ENCODE peak calls at places on chromosomes 12 and 14, in nine cellular contexts. D is foreskin fibroblast; K is NCI-H524; X is CD8-positive, alpha-beta T cell; F is A549; I is anterior cingulate cortex; Z is left ventricle myocardium inferior; A is AG09319; N is NT2/D1. Y is an unnamed sample.

GRCh38 chr14:92625213-92625612 is 111.6 kb downstream of the RIN3 start:
- DNase-seq in K (no peak), A (peak), F (peak), D (peak), X (no peak), Z (no peak), I (no peak), N (no peak), Y (no peak)

GRCh38 chr12:109777544-109777943 is 55.7 kb downstream of the TRPV4 start:
- DNase-seq in Z (no peak), X (peak), F (peak), D (peak), N (no peak), A (no peak), K (peak), I (no peak), Y (peak)

GRCh38 chr12:95182868-95183415 is 34.3 kb downstream of the FGD6 start:
- DNase-seq in N (no peak), A (peak), F (peak), D (peak), K (no peak), I (no peak), Z (no peak), X (no peak), Y (no peak)

GRCh38 chr14:95993768-95994592 is 45.2 kb upstream of the C14orf132 start:
- DNase-seq in X (no peak), D (peak), Z (no peak), F (peak), N (peak), I (no peak), A (peak), K (peak), Y (peak)

GRCh38 chr14:76768201-76768656 is 7.0 kb downstream of the VASH1 start:
- DNase-seq in X (peak), N (no peak), Z (peak), D (no peak), I (no peak), F (no peak), K (no peak), A (no peak), Y (no peak)

GRCh38 chr12:10957741-10958140 is 18.7 kb upstream of the TAS2R14 start:
- DNase-seq in I (no peak), K (no peak), N (no peak), A (no peak), X (no peak), F (no peak), D (no peak), Z (no peak), Y (no peak)

GRCh38 chr12:132435486-132436187 is 54.3 kb upstream of the FBRSL1 start:
- DNase-seq in N (no peak), A (no peak), Z (no peak), F (no peak), I (no peak), D (no peak), K (no peak), X (no peak), Y (no peak)

GRCh38 chr14:59123975-59124374 is 64.5 kb upstream of the DAAM1 start:
- DNase-seq in K (peak), D (no peak), F (peak), I (no peak), N (no peak), X (no peak), A (no peak), Z (no peak), Y (peak)

GRCh38 chr12:52794479-52795331 is 1.2 kb downstream of the KRT3 start:
- DNase-seq in Z (no peak), I (no peak), A (no peak), F (no peak), K (no peak), N (peak), D (no peak), X (no peak), Y (no peak)

GRCh38 chr12:104764225-104765073 is 193.6 kb downstream of the SLC41A2 start:
- DNase-seq in I (no peak), K (no peak), A (no peak), X (no peak), F (no peak), N (no peak), Z (no peak), D (no peak), Y (no peak)

GRCh38 chr14:75053396-75054289 is 2.4 kb upstream of the MLH3 start:
- DNase-seq in A (peak), D (peak), X (no peak), K (no peak), I (no peak), N (no peak), Z (no peak), F (no peak), Y (no peak)

GRCh38 chr14:103889313-103890051 is 38.8 kb upstream of the TDRD9 start:
- DNase-seq in K (no peak), X (no peak), F (no peak), A (no peak), N (no peak), D (no peak), Z (peak), I (no peak), Y (peak)

GRCh38 chr12:120012067-120012621 is 23.1 kb downstream of the BICDL1 start:
- DNase-seq in K (peak), F (peak), D (no peak), Z (no peak), N (no peak), X (peak), I (no peak), A (no peak), Y (no peak)

GRCh38 chr12:49917788-49918173 is 14.1 kb upstream of the FAIM2 start:
- DNase-seq in A (no peak), I (no peak), Z (no peak), D (no peak), K (no peak), N (no peak), F (no peak), X (no peak), Y (no peak)

GRCh38 chr14:87797001-87797400 is 196.0 kb downstream of the GALC start:
- DNase-seq in Z (no peak), N (peak), K (no peak), D (no peak), F (no peak), X (no peak), A (no peak), I (no peak), Y (no peak)

GRCh38 chr12:32502693-32503510 is 103.5 kb downstream of the FGD4 start:
- DNase-seq in X (no peak), A (peak), N (peak), I (no peak), Z (no peak), F (no peak), D (peak), K (peak), Y (peak)

GRCh38 chr12:108933950-108934349 is 54.1 kb downstream of the DAO start:
- DNase-seq in K (no peak), F (no peak), A (no peak), I (no peak), D (no peak), N (no peak), Z (no peak), X (no peak), Y (no peak)

GRCh38 chr12:100752841-100753240 is 41.7 kb upstream of the ANO4 start:
- DNase-seq in N (no peak), F (no peak), A (no peak), X (no peak), I (no peak), K (no peak), Z (no peak), D (no peak), Y (no peak)

GRCh38 chr12:114976959-114977358 is 293.0 kb upstream of the TBX3 start:
- DNase-seq in A (no peak), K (no peak), F (peak), N (no peak), Z (no peak), X (no peak), D (peak), I (no peak), Y (peak)

GRCh38 chr12:114286145-114286544 is 119.8 kb downstream of the TBX5 start:
- DNase-seq in A (no peak), I (no peak), F (no peak), X (no peak), D (no peak), N (peak), K (no peak), Z (no peak), Y (no peak)

GRCh38 chr12:72276212-72276865 is 4.2 kb downstream of the TRHDE start:
- DNase-seq in I (no peak), A (no peak), F (no peak), K (no peak), D (no peak), X (no peak), N (no peak), Z (no peak), Y (no peak)

GRCh38 chr12:123502163-123502562 is 31.4 kb downstream of the RILPL1 start:
- DNase-seq in K (no peak), A (no peak), I (no peak), F (no peak), X (no peak), D (no peak), Z (no peak), N (no peak), Y (no peak)

GRCh38 chr14:73829526-73830431 is 21.9 kb upstream of the PTGR2 start:
- DNase-seq in N (no peak), F (peak), Z (no peak), X (peak), I (no peak), A (peak), D (peak), K (no peak), Y (no peak)

GRCh38 chr12:71426648-71427047 is 12.9 kb upstream of the LGR5 start:
- DNase-seq in I (no peak), N (no peak), A (no peak), Z (no peak), D (no peak), F (no peak), X (no peak), K (no peak), Y (no peak)

GRCh38 chr14:21768116-21768874 is 94.7 kb upstream of the OR4E1 start:
- DNase-seq in D (no peak), Z (no peak), K (no peak), F (peak), A (no peak), N (peak), X (peak), I (no peak), Y (peak)

GRCh38 chr14:73264080-73264895 is 27.0 kb downstream of the PAPLN start:
- DNase-seq in A (no peak), N (no peak), X (no peak), Z (no peak), I (no peak), K (no peak), F (no peak), D (no peak), Y (no peak)

GRCh38 chr12:51160814-51161459 is 12.0 kb downstream of the TFCP2 start:
- DNase-seq in D (peak), N (no peak), Z (no peak), F (peak), X (no peak), I (no peak), A (peak), K (no peak), Y (peak)

GRCh38 chr14:88095791-88096190 is 90.9 kb downstream of the GPR65 start:
- DNase-seq in A (no peak), X (no peak), K (no peak), F (no peak), D (no peak), Z (no peak), N (no peak), I (no peak), Y (no peak)